ENCODE peak calls at places on chromosomes 11 and 22, in nine cellular contexts. J is choroid plexus epithelial cell, D is fibroblast of lung, X is neuronal stem cell, V is transverse colon, Q is stomach, U is SK-N-MC, P is prostate gland, E is colonic mucosa. A is an unnamed sample.
A peak's percentile ranks its signal among the peaks of the same experiment; 100 is the strongest.

GRCh38 chr11:77071077-77071476 is 4.3 kb downstream of the CAPN5 start:
- DNase-seq in J (no peak), V (peak; percentile 7), X (no peak), P (no peak), U (no peak), Q (no peak), D (no peak), E (no peak), A (no peak)

GRCh38 chr11:79090191-79090590 is 350.6 kb downstream of the TENM4 start:
- DNase-seq in V (no peak), J (no peak), X (no peak), U (no peak), P (no peak), Q (no peak), D (no peak), E (no peak), A (no peak)

GRCh38 chr11:75356613-75357012 is 5.2 kb upstream of the ARRB1 start:
- DNase-seq in X (no peak), P (no peak), Q (no peak), D (no peak), J (no peak), E (no peak), U (no peak), V (no peak), A (no peak)

GRCh38 chr11:77046060-77046501 is 11.9 kb downstream of the B3GNT6 start:
- DNase-seq in Q (peak; percentile 67), X (peak; percentile 56), E (peak; percentile 74), U (no peak), P (no peak), D (no peak), J (peak; percentile 23), V (peak; percentile 74), A (peak; percentile 92)

GRCh38 chr22:22408731-22409696 is 99.5 kb downstream of the ZNF280B start:
- DNase-seq in Q (no peak), U (no peak), P (no peak), X (peak; percentile 21), J (peak; percentile 44), V (peak; percentile 42), D (peak; percentile 9), E (no peak), A (peak; percentile 44)

GRCh38 chr22:45454260-45454659 is 40.8 kb downstream of the RIBC2 start:
- DNase-seq in X (no peak), P (no peak), E (no peak), Q (no peak), J (peak; percentile 26), V (no peak), D (peak; percentile 67), U (no peak), A (no peak)

GRCh38 chr11:6746086-6746618 is 25.6 kb downstream of the OR2AG2 start:
- DNase-seq in E (peak; percentile 24), V (peak; percentile 55), D (no peak), P (no peak), J (peak; percentile 37), Q (peak; percentile 28), X (no peak), U (no peak), A (no peak)

GRCh38 chr22:39179841-39180335 is 27.4 kb upstream of the CBX7 start:
- DNase-seq in V (no peak), E (no peak), X (no peak), U (no peak), Q (no peak), D (no peak), J (no peak), P (no peak), A (no peak)

GRCh38 chr11:15704064-15704463 is 589.3 kb downstream of the INSC start:
- DNase-seq in P (no peak), D (no peak), J (no peak), V (no peak), U (no peak), Q (peak; percentile 26), X (no peak), E (no peak), A (no peak)

GRCh38 chr11:64580387-64580786 is 10.6 kb upstream of the SLC22A12 start:
- DNase-seq in P (no peak), Q (no peak), U (no peak), E (no peak), J (no peak), V (no peak), D (no peak), X (no peak), A (no peak)

GRCh38 chr22:26514419-26515161 is 2.3 kb upstream of the TFIP11 start:
- DNase-seq in V (no peak), U (no peak), E (no peak), X (no peak), Q (no peak), J (no peak), P (no peak), D (no peak), A (no peak)

GRCh38 chr22:26512149-26512793 is at the start of gene TFIP11:
- DNase-seq in E (peak; percentile 97), U (no peak), P (peak; percentile 93), J (peak; percentile 91), V (peak; percentile 96), D (peak; percentile 89), Q (peak; percentile 97), X (peak; percentile 89), A (peak; percentile 93)

GRCh38 chr22:26515938-26516337 is 3.7 kb upstream of the TFIP11 start:
- DNase-seq in X (no peak), U (no peak), E (no peak), Q (no peak), P (no peak), J (no peak), D (no peak), V (no peak), A (no peak)

GRCh38 chr22:26516503-26516902 is 4.2 kb upstream of the TFIP11 start:
- DNase-seq in D (no peak), X (no peak), E (no peak), Q (no peak), V (no peak), J (no peak), U (no peak), P (no peak), A (no peak)

GRCh38 chr22:26513852-26514251 is 1.6 kb upstream of the TFIP11 start:
- DNase-seq in U (no peak), D (no peak), X (no peak), V (no peak), J (no peak), Q (no peak), P (no peak), E (no peak), A (no peak)
- H3K4me3 ChIP-seq in U (peak overlapping the region; percentile 98), D (peak overlapping the region; percentile 96), X (no peak overlapping the region), V (no peak overlapping the region), J (no peak overlapping the region), Q (no peak overlapping the region), P (no peak overlapping the region), E (no peak overlapping the region), A (peak overlapping the region; percentile 89)

DNA sequence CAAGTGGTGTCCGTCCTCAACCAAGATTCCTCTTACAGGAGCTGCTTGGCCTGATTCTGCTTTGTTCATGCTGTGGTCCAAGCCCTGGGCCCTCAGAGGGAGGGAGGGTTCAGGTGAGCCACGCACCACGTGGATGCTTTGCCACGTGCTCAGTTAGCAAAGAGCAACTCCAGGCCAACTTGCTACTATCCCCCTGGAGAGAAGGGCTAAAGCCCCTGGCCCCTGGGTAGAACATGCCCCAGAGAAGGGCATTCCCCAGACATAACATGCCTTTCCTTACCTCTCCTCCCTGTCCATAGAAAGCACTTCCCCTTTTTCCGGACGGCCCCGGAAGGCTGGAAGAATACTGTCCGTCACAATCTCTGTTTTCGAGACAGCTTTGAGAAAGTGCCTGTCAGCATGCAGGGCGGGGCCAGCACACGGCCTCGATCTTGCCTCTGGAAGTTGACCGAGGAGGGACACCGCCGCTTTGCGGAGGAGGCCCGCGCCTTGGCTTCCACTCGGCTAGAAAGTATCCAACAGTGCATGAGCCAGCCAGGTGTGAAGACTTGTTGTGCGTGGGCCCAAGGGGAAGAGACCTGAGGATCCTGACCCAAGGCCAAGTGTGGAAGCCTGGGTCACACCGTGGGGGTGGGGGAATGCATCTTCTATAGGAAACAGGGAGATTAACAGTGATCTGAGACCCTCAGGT is 8.8 kb downstream of the FOXR1 start:
- DNase-seq in P (no peak), V (no peak), X (no peak), U (no peak), J (peak; percentile 37), D (no peak), Q (no peak), E (peak; percentile 33), A (no peak)
- H3K4me3 ChIP-seq in P (no peak overlapping the region), V (no peak overlapping the region), X (no peak overlapping the region), U (no peak overlapping the region), J (no peak overlapping the region), D (no peak overlapping the region), Q (no peak overlapping the region), E (no peak overlapping the region), A (no peak overlapping the region)

GRCh38 chr22:17980013-17980510 is 44.3 kb downstream of the MICAL3 start:
- DNase-seq in Q (no peak), V (no peak), P (no peak), U (no peak), X (no peak), J (no peak), E (no peak), D (no peak), A (no peak)
- H3K4me3 ChIP-seq in Q (no peak overlapping the region), V (no peak overlapping the region), P (no peak overlapping the region), U (no peak overlapping the region), X (no peak overlapping the region), J (no peak overlapping the region), E (no peak overlapping the region), D (no peak overlapping the region), A (no peak overlapping the region)

DNA sequence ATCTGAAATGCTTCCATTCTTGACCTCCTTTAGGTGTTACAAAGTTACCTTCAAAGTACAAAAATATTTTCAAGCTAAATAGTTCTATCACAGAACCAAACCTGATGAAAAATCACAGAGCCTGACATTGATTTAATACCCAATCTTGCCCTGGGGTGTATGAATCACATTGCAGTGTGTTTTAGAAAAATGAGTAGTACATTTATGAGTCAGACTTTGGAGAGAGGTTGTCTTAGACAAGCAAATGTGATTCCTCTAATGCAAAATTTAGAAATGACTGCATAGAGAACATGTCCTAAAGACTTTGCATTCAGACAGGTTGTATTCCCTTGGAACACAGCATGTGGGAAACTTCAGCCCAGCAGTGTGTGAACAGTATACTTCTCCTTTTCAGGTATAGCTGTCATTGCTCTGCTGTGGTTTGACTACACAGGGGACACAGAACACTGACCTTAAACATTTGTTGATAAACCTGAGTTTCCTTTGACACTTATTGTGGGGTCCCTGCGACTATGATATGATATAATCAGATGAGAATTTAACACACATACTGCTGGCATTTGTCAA is 972.1 kb downstream of the JRKL start:
- DNase-seq in J (peak; percentile 42), U (no peak), Q (no peak), D (peak; percentile 47), X (no peak), V (no peak), P (no peak), E (no peak), A (no peak)
- H3K4me3 ChIP-seq in J (no peak overlapping the region), U (no peak overlapping the region), Q (no peak overlapping the region), D (no peak overlapping the region), X (no peak overlapping the region), V (no peak overlapping the region), P (no peak overlapping the region), E (no peak overlapping the region), A (no peak overlapping the region)

DNA sequence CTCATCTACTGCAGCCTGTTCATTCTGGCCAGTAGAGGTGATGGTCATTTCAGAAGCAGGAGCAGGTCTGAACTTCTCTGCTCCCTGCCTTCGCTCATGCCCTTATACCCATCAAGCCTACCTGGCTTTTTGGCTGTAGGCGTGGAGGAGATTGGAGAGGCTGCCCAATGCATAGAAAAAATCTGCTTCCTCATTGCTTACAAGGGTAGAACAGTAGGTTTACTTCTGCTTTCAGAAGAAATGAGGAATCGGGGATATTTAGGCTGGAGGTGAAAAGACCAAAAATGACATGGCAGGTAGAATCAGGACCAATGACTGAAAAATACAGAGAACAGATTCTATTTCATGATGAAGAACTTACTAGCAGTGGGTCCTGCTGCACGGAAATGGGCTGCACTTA is 72.9 kb upstream of the YWHAH start:
- DNase-seq in J (no peak), V (no peak), U (no peak), Q (no peak), D (no peak), E (no peak), X (no peak), P (no peak), A (no peak)
- H3K4me3 ChIP-seq in J (no peak overlapping the region), V (no peak overlapping the region), U (no peak overlapping the region), Q (no peak overlapping the region), D (no peak overlapping the region), E (no peak overlapping the region), X (no peak overlapping the region), P (no peak overlapping the region), A (no peak overlapping the region)